ENCODE peak calls at places on chromosomes 6 and 20, in nine cellular contexts. Z is stimulated activated CD4-positive, alpha-beta T cell treated with anti-CD3 and anti-CD28 coated beads, Interleukin-1b, Interleukin-23, amount 100 ng/mL, for 4 hours; A is mesenteric fat pad; J is ovary; W is left cardiac atrium; H is tibial nerve; F is GM06990; R is GM12865; U is T follicular helper cell. B is an unnamed sample.

GRCh38 chr6:158416841-158417759 is 104.8 kb downstream of the TULP4 start:
- DNase-seq in Z (no peak), H (no peak), J (no peak), W (no peak), R (no peak), F (no peak), A (no peak), U (no peak), B (no peak)

GRCh38 chr6:89909991-89910390 is 15.7 kb downstream of the GJA10 start:
- DNase-seq in H (no peak), Z (no peak), W (no peak), U (no peak), R (no peak), J (no peak), F (no peak), A (no peak), B (no peak)

GRCh38 chr20:56808119-56808725 is 179.1 kb downstream of the TFAP2C start:
- DNase-seq in A (no peak), F (no peak), H (no peak), W (no peak), U (no peak), J (no peak), Z (no peak), R (no peak), B (no peak)

GRCh38 chr6:18392346-18392877 is 5.3 kb downstream of the RNF144B start:
- DNase-seq in F (no peak), Z (no peak), W (no peak), A (no peak), R (no peak), U (no peak), J (no peak), H (no peak), B (no peak)

GRCh38 chr6:164962805-164963204 is 346.6 kb downstream of the C6orf118 start:
- DNase-seq in F (no peak), U (no peak), H (no peak), Z (no peak), A (no peak), W (no peak), R (no peak), J (no peak), B (no peak)

GRCh38 chr20:52049001-52049731 is 142.4 kb downstream of the ZFP64 start:
- DNase-seq in F (no peak), Z (no peak), R (no peak), W (no peak), J (no peak), U (no peak), H (no peak), A (no peak), B (no peak)

GRCh38 chr20:41334036-41334435 is 6.6 kb upstream of the LPIN3 start:
- DNase-seq in F (no peak), H (no peak), J (no peak), U (no peak), A (peak; percentile 6), R (no peak), W (no peak), Z (no peak), B (no peak)

GRCh38 chr20:61604494-61604893 is 352.4 kb downstream of the CDH4 start:
- DNase-seq in U (no peak), W (no peak), F (no peak), Z (no peak), H (no peak), A (no peak), J (no peak), R (no peak), B (no peak)

GRCh38 chr6:18990313-18990978 is 603.3 kb downstream of the RNF144B start:
- DNase-seq in F (peak; percentile 13), H (peak; percentile 16), J (peak; percentile 82), R (peak; percentile 60), Z (peak; percentile 5), A (peak; percentile 90), W (peak; percentile 83), U (no peak), B (peak; percentile 24)

GRCh38 chr6:168376811-168377480 is 57.4 kb upstream of the DACT2 start:
- DNase-seq in J (peak; percentile 34), A (peak; percentile 85), F (no peak), U (no peak), W (no peak), R (no peak), Z (no peak), H (no peak), B (no peak)

GRCh38 chr20:2873747-2874041 is 413 bp downstream of the PTPRA start:
- DNase-seq in W (peak; percentile 72), H (no peak), A (no peak), Z (peak; percentile 56), R (peak; percentile 71), U (peak; percentile 37), J (no peak), F (no peak), B (peak; percentile 64)

GRCh38 chr20:36544134-36545018 is 3.1 kb downstream of the MYL9 start:
- DNase-seq in H (no peak), Z (no peak), J (no peak), W (peak; percentile 78), A (no peak), U (no peak), F (no peak), R (no peak), B (no peak)

GRCh38 chr6:70884074-70884983 is 72.5 kb downstream of the B3GAT2 start:
- DNase-seq in Z (peak; percentile 21), J (peak; percentile 35), R (peak; percentile 62), U (peak; percentile 42), H (peak; percentile 74), F (peak; percentile 9), A (no peak), W (peak; percentile 53), B (peak; percentile 60)

GRCh38 chr6:21003780-21004541 is 469.7 kb downstream of the CDKAL1 start:
- DNase-seq in F (peak; percentile 70), H (no peak), U (no peak), J (no peak), Z (no peak), R (peak; percentile 58), A (no peak), W (no peak), B (no peak)

GRCh38 chr6:33427585-33428218 is 7.8 kb downstream of the SYNGAP1 start:
- DNase-seq in U (peak; percentile 53), J (peak; percentile 75), H (no peak), W (peak; percentile 64), A (no peak), F (no peak), R (peak; percentile 41), Z (peak; percentile 63), B (peak; percentile 69)

GRCh38 chr6:163416640-163417253 is 2.2 kb downstream of the QKI start:
- DNase-seq in R (peak; percentile 57), F (peak; percentile 38), W (no peak), U (no peak), H (peak; percentile 80), J (peak; percentile 33), A (no peak), Z (no peak), B (peak; percentile 38)

GRCh38 chr6:77926198-77926752 is 273.4 kb downstream of the MEI4 start:
- DNase-seq in U (no peak), R (peak; percentile 29), A (no peak), H (no peak), W (no peak), J (no peak), Z (no peak), F (no peak), B (no peak)

GRCh38 chr6:34025112-34025807 is 120.6 kb downstream of the GRM4 start:
- DNase-seq in J (no peak), Z (no peak), W (no peak), R (no peak), A (no peak), F (no peak), U (no peak), H (no peak), B (no peak)

GRCh38 chr6:66926060-66926459 is 1219.0 kb upstream of the EYS start:
- DNase-seq in H (no peak), A (no peak), W (no peak), Z (no peak), R (no peak), U (no peak), F (no peak), J (no peak), B (no peak)

GRCh38 chr20:32078322-32078721 is 26.3 kb downstream of the HCK start:
- DNase-seq in J (no peak), A (no peak), U (no peak), H (no peak), R (no peak), W (no peak), Z (no peak), F (no peak), B (no peak)

GRCh38 chr6:159494633-159495023 is 198.4 kb downstream of the SOD2 start:
- DNase-seq in F (no peak), H (no peak), R (no peak), U (no peak), W (no peak), J (no peak), A (no peak), Z (no peak), B (no peak)

GRCh38 chr20:61795669-61796630 is 269.7 kb downstream of the TAF4 start:
- DNase-seq in R (no peak), W (no peak), Z (no peak), U (no peak), F (no peak), H (no peak), A (no peak), J (no peak), B (no peak)

GRCh38 chr20:43467589-43467988 is 9.9 kb downstream of the SRSF6 start:
- DNase-seq in U (no peak), W (no peak), A (no peak), R (no peak), J (no peak), F (no peak), H (no peak), Z (no peak), B (no peak)

GRCh38 chr6:46918830-46919229 is 2.9 kb downstream of the ADGRF5 start:
- DNase-seq in W (no peak), H (no peak), R (no peak), F (no peak), A (no peak), U (no peak), J (no peak), Z (no peak), B (no peak)

GRCh38 chr20:25308083-25308491 is 60.2 kb downstream of the PYGB start:
- DNase-seq in U (no peak), H (no peak), F (no peak), W (no peak), J (no peak), A (no peak), R (no peak), Z (no peak), B (no peak)

GRCh38 chr6:110653381-110653780 is 161.9 kb downstream of the CDK19 start:
- DNase-seq in W (no peak), Z (no peak), F (no peak), U (no peak), H (no peak), J (no peak), A (no peak), R (no peak), B (no peak)

GRCh38 chr6:119247504-119247903 is 102.1 kb downstream of the MAN1A1 start:
- DNase-seq in A (no peak), F (no peak), R (no peak), J (no peak), H (no peak), Z (no peak), U (no peak), W (no peak), B (no peak)

GRCh38 chr20:19934792-19935491 is 82.2 kb upstream of the NAA20 start:
- DNase-seq in Z (no peak), F (peak; percentile 63), W (peak; percentile 72), A (no peak), H (peak; percentile 63), U (no peak), R (peak; percentile 22), J (no peak), B (no peak)

GRCh38 chr6:3245216-3245615 is 13.5 kb upstream of the PSMG4 start:
- DNase-seq in F (no peak), Z (no peak), U (no peak), H (no peak), W (no peak), A (no peak), J (no peak), R (no peak), B (no peak)

GRCh38 chr6:167501831-167502385 is 177.0 kb downstream of the TTLL2 start:
- DNase-seq in Z (no peak), R (no peak), J (no peak), A (no peak), H (no peak), U (no peak), W (no peak), F (no peak), B (no peak)

GRCh38 chr6:16104624-16105023 is 24.3 kb upstream of the MYLIP start:
- DNase-seq in A (no peak), H (no peak), U (no peak), F (no peak), Z (no peak), R (no peak), J (no peak), W (no peak), B (no peak)

B was measured in activated CD4-positive, alpha-beta memory T cell treated with anti-CD3 and anti-CD28 coated beads, Interleukin-2, amount 10 ng/mL, durations not matched to agents 7 days and 5 days.